ENCODE peak calls at places on chromosomes 4 and X, in five cellular contexts. L is SW480, S is neural progenitor cell, D is ascending aorta, V is CD14-positive monocyte. Y is an unnamed sample.

GRCh38 chrX:13094780-13095425 is 50.5 kb upstream of the FAM9C start:
- DNase-seq in V (no peak), S (peak), L (no peak), D (no peak), Y (no peak)

GRCh38 chrX:31099536-31100090 is 27.8 kb upstream of the FTHL17 start:
- DNase-seq in L (no peak), S (no peak), V (no peak), D (no peak), Y (peak)

GRCh38 chr4:19195696-19196095 is 1056.0 kb upstream of the SLIT2 start:
- DNase-seq in L (no peak), D (no peak), S (peak), V (no peak), Y (no peak)

GRCh38 chrX:129593137-129593536 is 53.1 kb downstream of the OCRL start:
- DNase-seq in V (no peak), L (no peak), D (no peak), S (no peak), Y (no peak)

GRCh38 chr4:156255205-156255604 is 301.5 kb upstream of the CTSO start:
- DNase-seq in S (no peak), V (no peak), D (no peak), L (no peak), Y (no peak)

GRCh38 chr4:137960371-137961050 is 281.6 kb downstream of the SLC7A11 start:
- DNase-seq in V (no peak), S (no peak), D (no peak), L (no peak), Y (no peak)

GRCh38 chr4:87512400-87512799 is 16.8 kb downstream of the SPARCL1 start:
- DNase-seq in D (no peak), L (no peak), V (no peak), S (no peak), Y (no peak)

GRCh38 chr4:71130827-71131603 is 137.6 kb downstream of the DCK start:
- DNase-seq in V (no peak), D (no peak), L (no peak), S (peak), Y (no peak)

GRCh38 chr4:113382704-113383103 is 333.3 kb downstream of the ANK2 start:
- DNase-seq in V (no peak), D (no peak), L (no peak), S (no peak), Y (no peak)

GRCh38 chr4:3831529-3832150 is 65.5 kb downstream of the ADRA2C start:
- DNase-seq in V (no peak), D (no peak), L (no peak), S (no peak), Y (no peak)

GRCh38 chr4:39151120-39151713 is 31.1 kb upstream of the WDR19 start:
- DNase-seq in S (no peak), D (no peak), V (no peak), L (peak), Y (no peak)

GRCh38 chr4:88735554-88735953 is 37.9 kb upstream of the NAP1L5 start:
- DNase-seq in V (no peak), S (no peak), L (no peak), D (no peak), Y (no peak)

GRCh38 chr4:159446266-159446976 is 343.5 kb downstream of the RAPGEF2 start:
- DNase-seq in S (peak), V (no peak), L (peak), D (no peak), Y (peak)

GRCh38 chr4:183823394-183823793 is 81.7 kb upstream of the STOX2 start:
- DNase-seq in L (peak), S (peak), V (no peak), D (no peak), Y (no peak)

GRCh38 chrX:95383778-95384177 is 1300.9 kb upstream of the DIAPH2 start:
- DNase-seq in V (no peak), L (no peak), S (no peak), D (no peak), Y (no peak)

GRCh38 chr4:38894340-38894982 is 26.9 kb downstream of the FAM114A1 start:
- DNase-seq in L (no peak), S (no peak), D (no peak), V (no peak), Y (peak)

GRCh38 chr4:169484485-169484884 is 127.9 kb downstream of the NEK1 start:
- DNase-seq in V (no peak), S (no peak), D (no peak), L (no peak), Y (no peak)

GRCh38 chr4:84971319-84971932 is 4.9 kb upstream of the WDFY3 start:
- DNase-seq in L (peak), S (peak), D (no peak), V (no peak), Y (no peak)

GRCh38 chrX:31271615-31272471 is 200.0 kb upstream of the FTHL17 start:
- DNase-seq in V (no peak), L (no peak), D (no peak), S (peak), Y (no peak)

GRCh38 chr4:74623041-74623440 is 171.3 kb downstream of the BTC start:
- DNase-seq in S (peak), V (no peak), D (no peak), L (peak), Y (no peak)

GRCh38 chr4:180106997-180107396 is 2136.2 kb upstream of the TENM3 start:
- DNase-seq in D (no peak), L (no peak), S (no peak), V (no peak), Y (no peak)

GRCh38 chr4:126495163-126495752 is 1137.5 kb upstream of the INTU start:
- DNase-seq in D (no peak), V (no peak), S (no peak), L (no peak), Y (no peak)

GRCh38 chr4:186158021-186158859 is 33.1 kb upstream of the CYP4V2 start:
- DNase-seq in D (no peak), V (no peak), L (no peak), S (no peak), Y (no peak)

GRCh38 chrX:15447985-15448639 is 45.0 kb downstream of the PIR start:
- DNase-seq in S (peak), L (peak), D (no peak), V (no peak), Y (no peak)

GRCh38 chr4:184669251-184669650 is 19.7 kb downstream of the PRIMPOL start:
- DNase-seq in L (no peak), V (no peak), S (no peak), D (no peak), Y (no peak)

GRCh38 chr4:181525641-181526040 is 717.6 kb upstream of the TENM3 start:
- DNase-seq in D (no peak), V (no peak), S (peak), L (no peak), Y (no peak)

GRCh38 chr4:95181446-95182306 is 367.1 kb downstream of the UNC5C start:
- DNase-seq in S (peak), D (no peak), L (no peak), V (no peak), Y (peak)

GRCh38 chr4:159197260-159197884 is 94.5 kb downstream of the RAPGEF2 start:
- DNase-seq in V (no peak), L (no peak), S (no peak), D (no peak), Y (no peak)

GRCh38 chrX:12548341-12548740 is 242.9 kb upstream of the PRPS2 start:
- DNase-seq in D (no peak), V (no peak), S (no peak), L (no peak), Y (no peak)

GRCh38 chrX:74422576-74423288 is 1.4 kb downstream of the SLC16A2 start:
- DNase-seq in D (no peak), V (no peak), S (peak), L (no peak), Y (no peak)

GRCh38 chrX:2627272-2627867 is 63.7 kb upstream of the CD99 start:
- DNase-seq in V (no peak), D (no peak), S (peak), L (peak), Y (no peak)

GRCh38 chrX:57447856-57448255 is 144.0 kb upstream of the ZXDB start:
- DNase-seq in L (no peak), S (no peak), V (no peak), D (no peak), Y (no peak)

GRCh38 chr4:151389316-151389715 is 19.7 kb upstream of the FHIP1A start:
- DNase-seq in V (no peak), D (no peak), L (no peak), S (no peak), Y (no peak)

GRCh38 chrX:100994352-100995281 is 25.1 kb downstream of the ARL13A start:
- DNase-seq in L (peak), S (no peak), D (no peak), V (no peak), Y (peak)